ENCODE peak calls at places on chromosomes 13 and 19, in nine cellular contexts. One of them, this sample, is unnamed.

GRCh38 chr13:79805317-79805716 is 324.4 kb downstream of the NDFIP2 start:
- DNase-seq in breast epithelium: no peak
- DNase-seq in vagina: no peak
- DNase-seq in HepG2: no peak
- DNase-seq in sigmoid colon: no peak
- DNase-seq in GM12878: no peak
- DNase-seq in spleen: no peak
- DNase-seq in endothelial cell of umbilical vein: no peak
- DNase-seq in transverse colon: no peak
- DNase-seq in this sample: no peak

GRCh38 chr19:30386551-30387143 is 14.5 kb downstream of the ZNF536 start:
- DNase-seq in breast epithelium: no peak
- DNase-seq in vagina: no peak
- DNase-seq in HepG2: no peak
- DNase-seq in sigmoid colon: no peak
- DNase-seq in GM12878: no peak
- DNase-seq in spleen: no peak
- DNase-seq in endothelial cell of umbilical vein: no peak
- DNase-seq in transverse colon: no peak
- DNase-seq in this sample: no peak

GRCh38 chr13:75533866-75534265 is 3.8 kb downstream of the COMMD6 start:
- DNase-seq in breast epithelium: no peak
- DNase-seq in vagina: no peak
- DNase-seq in HepG2: no peak
- DNase-seq in sigmoid colon: no peak
- DNase-seq in GM12878: no peak
- DNase-seq in spleen: no peak
- DNase-seq in endothelial cell of umbilical vein: no peak
- DNase-seq in transverse colon: no peak
- DNase-seq in this sample: no peak

GRCh38 chr13:104869501-104869900 is 1666.0 kb downstream of the EFNB2 start:
- DNase-seq in breast epithelium: no peak
- DNase-seq in vagina: no peak
- DNase-seq in HepG2: no peak
- DNase-seq in sigmoid colon: no peak
- DNase-seq in GM12878: no peak
- DNase-seq in spleen: no peak
- DNase-seq in endothelial cell of umbilical vein: no peak
- DNase-seq in transverse colon: no peak
- DNase-seq in this sample: no peak

GRCh38 chr19:35959040-35959967 is 23.1 kb downstream of the LRFN3 start:
- DNase-seq in breast epithelium: no peak
- DNase-seq in vagina: no peak
- DNase-seq in HepG2: no peak
- DNase-seq in sigmoid colon: no peak
- DNase-seq in GM12878: no peak
- DNase-seq in spleen: peak
- DNase-seq in endothelial cell of umbilical vein: no peak
- DNase-seq in transverse colon: peak
- DNase-seq in this sample: peak

GRCh38 chr13:99353836-99354235 is 46.6 kb upstream of the GPR183 start:
- DNase-seq in breast epithelium: no peak
- DNase-seq in vagina: no peak
- DNase-seq in HepG2: no peak
- DNase-seq in sigmoid colon: no peak
- DNase-seq in GM12878: no peak
- DNase-seq in spleen: no peak
- DNase-seq in endothelial cell of umbilical vein: no peak
- DNase-seq in transverse colon: no peak
- DNase-seq in this sample: no peak

GRCh38 chr13:80584306-80584705 is 243.4 kb upstream of the SPRY2 start:
- DNase-seq in breast epithelium: no peak
- DNase-seq in vagina: no peak
- DNase-seq in HepG2: no peak
- DNase-seq in sigmoid colon: no peak
- DNase-seq in GM12878: no peak
- DNase-seq in spleen: no peak
- DNase-seq in endothelial cell of umbilical vein: no peak
- DNase-seq in transverse colon: no peak
- DNase-seq in this sample: no peak

GRCh38 chr13:68254151-68254550 is 1024.0 kb upstream of the PCDH9 start:
- DNase-seq in breast epithelium: no peak
- DNase-seq in vagina: no peak
- DNase-seq in HepG2: peak
- DNase-seq in sigmoid colon: no peak
- DNase-seq in GM12878: no peak
- DNase-seq in spleen: no peak
- DNase-seq in endothelial cell of umbilical vein: no peak
- DNase-seq in transverse colon: no peak
- DNase-seq in this sample: no peak

GRCh38 chr13:28327761-28328607 is 166.9 kb downstream of the FLT1 start:
- DNase-seq in breast epithelium: no peak
- DNase-seq in vagina: no peak
- DNase-seq in HepG2: no peak
- DNase-seq in sigmoid colon: no peak
- DNase-seq in GM12878: no peak
- DNase-seq in spleen: no peak
- DNase-seq in endothelial cell of umbilical vein: no peak
- DNase-seq in transverse colon: no peak
- DNase-seq in this sample: no peak

GRCh38 chr13:104737713-104738112 is 1671.5 kb upstream of the SLC10A2 start:
- DNase-seq in breast epithelium: no peak
- DNase-seq in vagina: no peak
- DNase-seq in HepG2: no peak
- DNase-seq in sigmoid colon: no peak
- DNase-seq in GM12878: no peak
- DNase-seq in spleen: no peak
- DNase-seq in endothelial cell of umbilical vein: no peak
- DNase-seq in transverse colon: no peak
- DNase-seq in this sample: no peak

GRCh38 chr19:1941146-1942077 is at the start of gene CSNK1G2:
- DNase-seq in breast epithelium: no peak
- DNase-seq in vagina: no peak
- DNase-seq in HepG2: no peak
- DNase-seq in sigmoid colon: no peak
- DNase-seq in GM12878: no peak
- DNase-seq in spleen: peak
- DNase-seq in endothelial cell of umbilical vein: no peak
- DNase-seq in transverse colon: peak
- DNase-seq in this sample: no peak

DNA sequence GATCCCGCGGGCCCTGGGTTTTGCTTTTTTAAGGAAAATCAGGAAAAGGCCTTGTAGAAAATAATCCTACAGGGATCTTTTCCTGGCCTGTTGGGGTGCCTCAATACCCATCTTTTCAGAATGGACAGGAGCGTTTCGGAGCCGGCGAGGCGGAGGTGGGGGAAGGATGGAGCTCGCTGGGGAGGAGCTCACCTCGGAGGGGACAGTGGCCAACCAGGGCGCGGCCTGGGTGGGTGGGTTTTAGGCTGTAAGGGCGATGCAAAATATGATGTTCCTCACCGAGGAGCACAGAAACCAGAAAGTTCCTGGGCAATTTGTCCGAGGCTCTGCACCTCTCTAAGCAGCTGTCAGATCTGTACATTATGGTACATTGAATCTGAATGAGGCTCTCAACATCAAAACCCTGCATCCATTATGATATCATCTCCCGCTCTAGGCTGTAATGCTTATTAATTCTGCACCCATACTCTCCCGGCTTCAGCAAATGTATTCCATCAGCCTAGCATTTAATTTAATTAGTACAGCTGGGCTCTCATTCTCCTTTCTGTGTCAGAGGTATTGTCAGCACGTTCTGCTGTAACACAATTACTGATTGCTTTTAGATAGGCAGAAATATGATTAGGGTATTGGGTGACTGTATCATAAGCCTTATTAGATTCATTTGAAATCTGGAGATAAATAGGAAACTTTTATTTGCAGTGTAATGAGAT is 90.3 kb upstream of the SOX1 start:
- DNase-seq in breast epithelium: no peak
- DNase-seq in vagina: peak
- DNase-seq in HepG2: no peak
- DNase-seq in sigmoid colon: no peak
- DNase-seq in GM12878: no peak
- DNase-seq in spleen: no peak
- DNase-seq in endothelial cell of umbilical vein: no peak
- DNase-seq in transverse colon: no peak
- DNase-seq in this sample: no peak
- H3K4me3 ChIP-seq in breast epithelium: no peak
- H3K4me3 ChIP-seq in vagina: no peak
- H3K4me3 ChIP-seq in HepG2: no peak
- H3K4me3 ChIP-seq in sigmoid colon: no peak
- H3K4me3 ChIP-seq in GM12878: no peak
- H3K4me3 ChIP-seq in spleen: no peak
- H3K4me3 ChIP-seq in endothelial cell of umbilical vein: no peak
- H3K4me3 ChIP-seq in transverse colon: no peak
- H3K4me3 ChIP-seq in this sample: no peak

DNA sequence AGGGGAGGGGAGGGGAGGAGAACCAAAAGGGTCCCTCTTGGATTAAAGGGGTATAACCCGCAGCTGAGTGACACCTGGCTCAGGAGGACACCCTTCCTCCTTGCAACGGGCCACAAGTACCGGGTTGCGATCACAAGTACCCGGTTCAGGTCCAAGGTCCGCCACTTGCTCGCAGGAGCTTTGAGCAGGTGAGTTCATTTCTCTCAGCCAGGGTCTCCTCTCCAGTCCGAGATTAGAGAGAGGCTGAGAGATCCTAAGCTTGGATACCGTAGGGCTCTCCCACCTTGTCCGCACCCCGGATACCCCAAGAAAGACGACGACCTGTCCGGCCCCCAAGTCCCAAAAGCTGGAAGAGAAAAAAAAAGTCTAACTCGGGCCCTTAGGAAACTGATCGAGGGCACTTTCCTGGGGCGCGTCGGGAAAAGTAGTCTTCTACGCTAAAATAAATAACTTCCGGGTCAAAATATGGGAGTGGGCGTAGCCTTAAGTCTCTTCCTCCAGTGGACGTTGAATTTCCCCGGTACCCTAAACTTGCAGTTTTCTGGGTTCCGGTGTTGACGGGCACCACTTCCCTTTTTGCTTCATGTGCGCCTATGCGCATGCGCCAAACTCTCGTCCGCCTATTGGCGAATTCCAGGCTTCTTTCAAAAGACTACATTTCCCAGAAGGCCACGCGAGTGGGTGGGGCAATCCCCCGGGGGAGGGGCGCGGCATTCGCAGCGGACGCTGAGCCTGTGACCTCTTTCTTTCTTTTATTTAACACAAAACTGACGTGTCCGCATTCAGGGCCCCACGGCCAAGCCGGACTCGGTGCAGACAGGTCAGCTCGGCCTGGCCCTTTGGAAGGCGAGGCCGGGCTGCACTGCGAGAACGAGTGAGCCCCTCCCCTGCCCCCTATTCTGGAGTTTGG is 4.4 kb downstream of the C19orf67 start:
- DNase-seq in breast epithelium: peak
- DNase-seq in vagina: peak
- DNase-seq in HepG2: peak
- DNase-seq in sigmoid colon: peak
- DNase-seq in GM12878: peak
- DNase-seq in spleen: peak
- DNase-seq in endothelial cell of umbilical vein: peak
- DNase-seq in transverse colon: peak
- DNase-seq in this sample: peak
- TF ChIP-seq POLR2A in breast epithelium: peak
- TF ChIP-seq POLR2A in vagina: peak
- TF ChIP-seq POLR2A in HepG2: peak
- TF ChIP-seq POLR2A in sigmoid colon: no peak
- TF ChIP-seq POLR2A in GM12878: peak
- TF ChIP-seq POLR2A in spleen: no peak
- TF ChIP-seq POLR2A in endothelial cell of umbilical vein: peak
- TF ChIP-seq POLR2A in transverse colon: peak
- TF ChIP-seq POLR2A in this sample: peak

DNA sequence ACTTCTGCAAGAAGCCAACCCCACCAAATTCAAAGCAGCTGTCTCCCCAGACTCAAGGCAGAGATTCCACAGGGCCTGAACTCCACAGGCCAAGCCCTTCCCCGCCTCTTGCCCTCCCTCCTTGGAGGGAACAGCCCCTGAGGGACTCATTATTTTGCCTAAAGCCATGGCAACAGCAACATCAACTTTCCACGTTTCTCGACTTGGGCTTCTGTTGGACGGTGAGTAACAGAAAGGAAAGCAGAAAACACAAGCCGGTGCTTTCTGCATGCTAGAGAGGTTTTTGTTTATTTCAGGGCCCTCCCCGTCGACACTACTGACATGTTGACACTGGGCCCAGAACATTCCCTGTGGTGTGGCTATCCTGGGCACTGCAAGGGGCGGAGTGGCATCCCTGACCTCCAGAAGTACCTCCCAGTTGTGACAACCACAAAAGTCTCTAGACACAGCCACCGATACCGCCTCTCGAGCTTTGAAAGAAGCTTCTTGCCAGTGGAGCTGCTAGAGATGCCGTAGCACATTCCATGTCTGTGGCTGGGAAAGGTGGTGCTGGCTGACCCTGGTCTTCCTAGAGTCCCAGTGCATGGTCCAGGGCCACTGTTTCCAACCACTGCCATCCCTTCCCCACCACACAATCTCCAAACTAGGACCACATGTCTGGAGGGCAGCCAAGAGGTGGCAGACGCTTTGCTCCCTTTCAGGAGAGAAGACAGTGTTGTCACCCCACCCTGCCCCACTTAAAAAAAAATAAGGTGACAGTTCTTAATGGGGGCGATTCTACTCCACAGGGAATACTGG is 12.8 kb downstream of the CAPS start:
- DNase-seq in breast epithelium: peak
- DNase-seq in vagina: no peak
- DNase-seq in HepG2: no peak
- DNase-seq in sigmoid colon: peak
- DNase-seq in GM12878: no peak
- DNase-seq in spleen: no peak
- DNase-seq in endothelial cell of umbilical vein: no peak
- DNase-seq in transverse colon: peak
- DNase-seq in this sample: no peak
- TF ChIP-seq POLR2AphosphoS5 in breast epithelium: no peak
- TF ChIP-seq POLR2AphosphoS5 in vagina: peak
- TF ChIP-seq POLR2AphosphoS5 in HepG2: no peak
- TF ChIP-seq POLR2AphosphoS5 in sigmoid colon: peak
- TF ChIP-seq POLR2AphosphoS5 in GM12878: no peak
- TF ChIP-seq POLR2AphosphoS5 in spleen: no peak
- TF ChIP-seq POLR2AphosphoS5 in endothelial cell of umbilical vein: no peak
- TF ChIP-seq POLR2AphosphoS5 in transverse colon: peak
- TF ChIP-seq POLR2AphosphoS5 in this sample: no peak

DNA sequence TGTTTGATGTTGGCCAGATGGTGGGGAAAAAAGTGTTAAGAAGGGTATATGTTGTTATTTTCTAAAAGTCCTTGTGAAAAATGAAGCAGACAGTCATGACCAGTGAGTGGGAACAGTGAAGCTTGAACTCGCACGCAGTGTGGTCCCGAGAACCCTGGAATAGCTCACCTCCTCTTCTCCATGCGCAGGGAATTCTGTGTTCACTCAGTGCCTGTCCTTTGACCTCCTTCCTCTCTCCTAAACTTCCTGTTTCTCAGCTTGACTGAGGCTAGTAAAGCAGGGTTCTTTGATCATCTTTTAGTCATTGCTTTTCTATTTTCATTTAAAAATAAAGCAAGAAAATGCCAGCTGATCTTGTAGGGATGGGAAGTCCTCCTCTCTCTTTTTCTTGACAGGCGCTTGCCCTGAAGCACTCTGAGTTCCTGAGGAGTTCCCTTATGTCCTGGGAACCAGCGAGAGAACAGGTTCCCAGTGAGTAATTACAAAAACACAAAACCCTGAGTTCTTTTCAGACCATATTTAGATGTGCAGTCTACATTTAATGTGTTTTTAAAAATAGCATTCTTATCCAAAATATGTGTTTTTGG is 62.8 kb downstream of the ARHGEF7 start:
- DNase-seq in breast epithelium: no peak
- DNase-seq in vagina: no peak
- DNase-seq in HepG2: no peak
- DNase-seq in sigmoid colon: no peak
- DNase-seq in GM12878: no peak
- DNase-seq in spleen: no peak
- DNase-seq in endothelial cell of umbilical vein: peak
- DNase-seq in transverse colon: no peak
- DNase-seq in this sample: no peak
- H3K4me3 ChIP-seq in breast epithelium: no peak
- H3K4me3 ChIP-seq in vagina: no peak
- H3K4me3 ChIP-seq in HepG2: no peak
- H3K4me3 ChIP-seq in sigmoid colon: no peak
- H3K4me3 ChIP-seq in GM12878: no peak
- H3K4me3 ChIP-seq in spleen: no peak
- H3K4me3 ChIP-seq in endothelial cell of umbilical vein: no peak
- H3K4me3 ChIP-seq in transverse colon: no peak
- H3K4me3 ChIP-seq in this sample: no peak